ENCODE peak calls at places on chromosome 7, in eight cellular contexts. S is Daoy, F is OCI-M1, N is mammary epithelial cell, L is pancreas, P is HCT116, U is NCI-H69, Z is germinal center. O is an unnamed sample.

GRCh38 chr7:101547022-101547915 is 81.8 kb downstream of the MYL10 start:
- DNase-seq in S (no peak), L (no peak), U (no peak), F (no peak), P (no peak), Z (no peak), N (no peak), O (no peak)

GRCh38 chr7:95897557-95898183 is 125.3 kb downstream of the DYNC1I1 start:
- DNase-seq in L (no peak), U (peak), Z (no peak), F (no peak), P (no peak), N (no peak), S (no peak), O (peak)

GRCh38 chr7:45659496-45660139 is 85.5 kb downstream of the ADCY1 start:
- DNase-seq in N (no peak), S (no peak), F (no peak), L (peak), P (no peak), Z (no peak), U (no peak), O (no peak)

GRCh38 chr7:7254319-7254718 is 72.0 kb downstream of the C1GALT1 start:
- DNase-seq in S (no peak), U (no peak), P (no peak), F (no peak), N (no peak), L (no peak), Z (no peak), O (no peak)

GRCh38 chr7:115689941-115690340 is 340.6 kb downstream of the TFEC start:
- DNase-seq in N (no peak), L (no peak), S (no peak), U (peak), Z (no peak), P (no peak), F (no peak), O (no peak)

GRCh38 chr7:137476937-137477336 is 133.4 kb upstream of the PTN start:
- DNase-seq in U (no peak), N (no peak), Z (no peak), F (no peak), S (no peak), L (no peak), P (no peak), O (no peak)

GRCh38 chr7:114405427-114405826 is 9.2 kb upstream of the FOXP2 start:
- DNase-seq in S (no peak), Z (no peak), N (peak), P (peak), F (peak), U (peak), L (no peak), O (peak)

GRCh38 chr7:130667593-130668257 is 823 bp downstream of the COPG2 start:
- DNase-seq in P (no peak), U (peak), N (no peak), S (peak), F (no peak), L (no peak), Z (no peak), O (no peak)

GRCh38 chr7:3436746-3437145 is 135.7 kb downstream of the SDK1 start:
- DNase-seq in S (peak), Z (no peak), N (peak), P (no peak), U (no peak), L (no peak), F (no peak), O (no peak)